ENCODE peak calls at places on chromosomes 13 and 19, in six cellular contexts. One of them, this sample, is unnamed.

GRCh38 chr13:93180376-93180966 is 46.1 kb upstream of the GPC6 start:
- DNase-seq in K562: no peak
- DNase-seq in HepG2: no peak
- DNase-seq in GM12878: no peak
- DNase-seq in H1: no peak
- DNase-seq in GM12891: no peak
- DNase-seq in this sample: no peak

GRCh38 chr13:80339841-80340642 is 884 bp downstream of the SPRY2 start:
- DNase-seq in GM12891: no peak
- DNase-seq in K562: peak; percentile 14
- DNase-seq in H1: peak; percentile 61
- DNase-seq in HepG2: peak; percentile 18
- DNase-seq in GM12878: no peak
- DNase-seq in this sample: no peak

GRCh38 chr19:16722591-16722990 is 2.9 kb downstream of the NWD1 start:
- DNase-seq in GM12878: no peak
- DNase-seq in K562: no peak
- DNase-seq in HepG2: no peak
- DNase-seq in GM12891: no peak
- DNase-seq in H1: no peak
- DNase-seq in this sample: no peak

GRCh38 chr19:40576585-40577451 is at the start of gene SHKBP1:
- DNase-seq in GM12891: peak; percentile 99
- DNase-seq in H1: peak; percentile 97
- DNase-seq in K562: peak; percentile 98
- DNase-seq in GM12878: peak; percentile 86
- DNase-seq in HepG2: peak; percentile 84
- DNase-seq in this sample: peak; percentile 100

GRCh38 chr13:22154041-22154440 is 483.2 kb downstream of the FGF9 start:
- DNase-seq in HepG2: no peak
- DNase-seq in GM12878: no peak
- DNase-seq in H1: no peak
- DNase-seq in K562: no peak
- DNase-seq in GM12891: no peak
- DNase-seq in this sample: no peak

GRCh38 chr13:67101730-67102467 is 128.2 kb downstream of the PCDH9 start:
- DNase-seq in GM12878: no peak
- DNase-seq in K562: no peak
- DNase-seq in HepG2: no peak
- DNase-seq in GM12891: no peak
- DNase-seq in H1: no peak
- DNase-seq in this sample: no peak

GRCh38 chr13:98372886-98373285 is 195.8 kb upstream of the RNF113B start:
- DNase-seq in H1: no peak
- DNase-seq in K562: no peak
- DNase-seq in HepG2: no peak
- DNase-seq in GM12891: no peak
- DNase-seq in GM12878: no peak
- DNase-seq in this sample: no peak

GRCh38 chr19:12952488-12953455 is 4.3 kb downstream of the GADD45GIP1 start:
- DNase-seq in K562: peak; percentile 6
- DNase-seq in GM12878: no peak
- DNase-seq in HepG2: no peak
- DNase-seq in GM12891: no peak
- DNase-seq in H1: no peak
- DNase-seq in this sample: no peak

GRCh38 chr19:16247353-16248182 is 49.9 kb downstream of the AP1M1 start:
- DNase-seq in GM12891: peak; percentile 90
- DNase-seq in H1: peak; percentile 99
- DNase-seq in HepG2: peak; percentile 51
- DNase-seq in K562: peak; percentile 89
- DNase-seq in GM12878: peak; percentile 28
- DNase-seq in this sample: peak; percentile 86

GRCh38 chr13:41565221-41565620 is 107.9 kb downstream of the RGCC start:
- DNase-seq in GM12878: no peak
- DNase-seq in H1: no peak
- DNase-seq in K562: no peak
- DNase-seq in HepG2: peak; percentile 24
- DNase-seq in GM12891: no peak
- DNase-seq in this sample: no peak

GRCh38 chr13:98775844-98776598 is 23.5 kb upstream of the SLC15A1 start:
- DNase-seq in H1: no peak
- DNase-seq in HepG2: peak; percentile 87
- DNase-seq in GM12891: no peak
- DNase-seq in GM12878: no peak
- DNase-seq in K562: peak; percentile 15
- DNase-seq in this sample: no peak

GRCh38 chr19:45952691-45953505 is 20.8 kb downstream of the NOVA2 start:
- DNase-seq in H1: peak; percentile 96
- DNase-seq in K562: peak; percentile 88
- DNase-seq in GM12891: no peak
- DNase-seq in HepG2: no peak
- DNase-seq in GM12878: no peak
- DNase-seq in this sample: no peak

GRCh38 chr19:1675633-1676350 is 23.4 kb upstream of the TCF3 start:
- DNase-seq in HepG2: no peak
- DNase-seq in GM12891: no peak
- DNase-seq in GM12878: no peak
- DNase-seq in H1: no peak
- DNase-seq in K562: peak; percentile 65
- DNase-seq in this sample: no peak

GRCh38 chr13:34777914-34778303 is 164.2 kb upstream of the NBEA start:
- DNase-seq in GM12878: no peak
- DNase-seq in H1: no peak
- DNase-seq in HepG2: no peak
- DNase-seq in GM12891: no peak
- DNase-seq in K562: no peak
- DNase-seq in this sample: no peak

GRCh38 chr13:37667631-37668161 is 69.1 kb upstream of the POSTN start:
- DNase-seq in GM12878: no peak
- DNase-seq in H1: no peak
- DNase-seq in GM12891: no peak
- DNase-seq in K562: no peak
- DNase-seq in HepG2: no peak
- DNase-seq in this sample: no peak

GRCh38 chr19:51548891-51549305 is 17.4 kb upstream of the SIGLEC6 start:
- DNase-seq in K562: no peak
- DNase-seq in GM12891: no peak
- DNase-seq in HepG2: no peak
- DNase-seq in H1: no peak
- DNase-seq in GM12878: no peak
- DNase-seq in this sample: no peak

GRCh38 chr13:88704600-88705275 is 1033.6 kb downstream of the SLITRK5 start:
- DNase-seq in GM12878: no peak
- DNase-seq in HepG2: no peak
- DNase-seq in H1: no peak
- DNase-seq in GM12891: no peak
- DNase-seq in K562: no peak
- DNase-seq in this sample: no peak

GRCh38 chr19:23283925-23284324 is 33.7 kb upstream of the ZNF724 start:
- DNase-seq in GM12891: peak; percentile 25
- DNase-seq in GM12878: no peak
- DNase-seq in HepG2: peak; percentile 54
- DNase-seq in K562: peak; percentile 18
- DNase-seq in H1: peak; percentile 82
- DNase-seq in this sample: no peak

GRCh38 chr13:82654851-82655517 is 1227.3 kb downstream of the SLITRK1 start:
- DNase-seq in GM12878: no peak
- DNase-seq in HepG2: no peak
- DNase-seq in H1: no peak
- DNase-seq in GM12891: no peak
- DNase-seq in K562: no peak
- DNase-seq in this sample: no peak

GRCh38 chr13:84670245-84670644 is 788.0 kb upstream of the SLITRK1 start:
- DNase-seq in K562: no peak
- DNase-seq in H1: no peak
- DNase-seq in GM12891: no peak
- DNase-seq in GM12878: no peak
- DNase-seq in HepG2: no peak
- DNase-seq in this sample: no peak

GRCh38 chr19:46412983-46413261 is 442 bp downstream of the CCDC8 start:
- DNase-seq in GM12891: no peak
- DNase-seq in HepG2: no peak
- DNase-seq in GM12878: no peak
- DNase-seq in H1: no peak
- DNase-seq in K562: peak; percentile 39
- DNase-seq in this sample: no peak

GRCh38 chr13:79398915-79399314 is 7.1 kb downstream of the RBM26 start:
- DNase-seq in GM12891: no peak
- DNase-seq in H1: no peak
- DNase-seq in HepG2: no peak
- DNase-seq in K562: no peak
- DNase-seq in GM12878: no peak
- DNase-seq in this sample: no peak

GRCh38 chr19:41870401-41870873 is 6.6 kb upstream of the CD79A start:
- DNase-seq in GM12878: no peak
- DNase-seq in K562: no peak
- DNase-seq in GM12891: no peak
- DNase-seq in H1: no peak
- DNase-seq in HepG2: no peak
- DNase-seq in this sample: no peak

GRCh38 chr19:14354445-14354844 is 26.8 kb upstream of the ADGRE5 start:
- DNase-seq in H1: no peak
- DNase-seq in GM12891: no peak
- DNase-seq in GM12878: no peak
- DNase-seq in HepG2: no peak
- DNase-seq in K562: peak; percentile 83
- DNase-seq in this sample: no peak

GRCh38 chr13:47672245-47672975 is 328.7 kb downstream of the SUCLA2 start:
- DNase-seq in HepG2: no peak
- DNase-seq in GM12891: no peak
- DNase-seq in K562: no peak
- DNase-seq in H1: no peak
- DNase-seq in GM12878: no peak
- DNase-seq in this sample: no peak
- TF ChIP-seq POLR2A in HepG2: no peak
- TF ChIP-seq POLR2A in GM12891: no peak
- TF ChIP-seq POLR2A in K562: no peak
- TF ChIP-seq POLR2A in H1: no peak
- TF ChIP-seq POLR2A in GM12878: no peak
- TF ChIP-seq POLR2A in this sample: no peak

DNA sequence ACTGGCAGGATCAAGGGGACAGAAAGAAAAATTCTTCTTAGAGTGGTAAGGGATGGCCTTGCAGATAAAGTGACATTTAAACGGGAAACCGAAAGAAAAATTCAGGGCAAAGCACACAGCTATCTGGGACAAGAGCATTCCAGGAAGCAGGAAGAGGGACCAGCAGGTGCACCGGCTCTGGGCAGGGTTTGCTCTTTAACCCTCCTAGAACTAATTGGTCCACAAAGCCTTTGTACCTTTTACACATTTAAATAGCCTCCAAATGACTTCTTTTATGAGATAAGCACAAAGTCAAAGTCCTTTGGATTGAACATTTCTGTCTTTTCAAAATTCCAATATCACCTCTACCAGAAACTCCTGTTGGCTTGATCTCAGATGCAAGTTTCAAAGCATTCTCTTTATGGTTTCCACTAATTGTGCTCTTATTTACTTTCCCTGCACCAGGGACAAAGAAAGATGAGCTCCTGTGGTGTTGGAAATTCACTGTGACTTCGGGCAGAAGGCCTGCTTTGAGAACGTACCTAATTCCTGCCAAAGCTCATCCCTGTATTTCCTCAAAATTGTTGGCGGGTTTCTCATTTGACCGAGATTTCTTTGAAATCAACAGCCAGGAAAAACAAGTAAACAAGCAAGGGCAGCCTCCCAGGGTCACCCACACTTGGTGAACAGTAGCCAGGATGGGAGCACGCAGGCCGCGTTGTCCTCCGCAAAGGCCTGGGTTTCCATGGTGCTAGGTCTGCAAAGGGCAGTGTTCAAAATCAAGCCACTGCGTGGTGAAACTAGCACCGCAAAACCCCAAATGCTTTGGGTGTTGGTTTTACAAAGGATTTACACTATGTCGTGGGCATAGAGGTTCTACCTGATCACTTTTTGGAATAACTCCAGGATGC is 98.6 kb downstream of the IRS2 start:
- DNase-seq in GM12878: no peak
- DNase-seq in HepG2: no peak
- DNase-seq in K562: no peak
- DNase-seq in H1: no peak
- DNase-seq in GM12891: no peak
- DNase-seq in this sample: no peak
- TF ChIP-seq POLR2AphosphoS5 in GM12878: no peak
- TF ChIP-seq POLR2AphosphoS5 in HepG2: no peak
- TF ChIP-seq POLR2AphosphoS5 in K562: no peak
- TF ChIP-seq POLR2AphosphoS5 in H1: no peak
- TF ChIP-seq POLR2AphosphoS5 in GM12891: no peak
- TF ChIP-seq POLR2AphosphoS5 in this sample: no peak

GRCh38 chr13:33025220-33025744 is 9.1 kb downstream of the KL start:
- DNase-seq in K562: no peak
- DNase-seq in GM12878: no peak
- DNase-seq in H1: no peak
- DNase-seq in GM12891: no peak
- DNase-seq in HepG2: no peak
- DNase-seq in this sample: no peak

GRCh38 chr13:33017410-33017929 is 1.2 kb downstream of the KL start:
- DNase-seq in HepG2: peak; percentile 18
- DNase-seq in K562: peak; percentile 6
- DNase-seq in H1: no peak
- DNase-seq in GM12878: peak; percentile 65
- DNase-seq in GM12891: peak; percentile 42
- DNase-seq in this sample: peak; percentile 35

GRCh38 chr13:33018886-33019285 is 2.7 kb downstream of the KL start:
- DNase-seq in K562: no peak
- DNase-seq in H1: no peak
- DNase-seq in HepG2: no peak
- DNase-seq in GM12891: no peak
- DNase-seq in GM12878: no peak
- DNase-seq in this sample: no peak

GRCh38 chr13:33026489-33027152 is 10.4 kb downstream of the KL start:
- DNase-seq in HepG2: no peak
- DNase-seq in K562: no peak
- DNase-seq in GM12891: no peak
- DNase-seq in GM12878: no peak
- DNase-seq in H1: no peak
- DNase-seq in this sample: no peak

GRCh38 chr13:33022986-33023385 is 6.8 kb downstream of the KL start:
- DNase-seq in HepG2: no peak
- DNase-seq in H1: no peak
- DNase-seq in GM12891: no peak
- DNase-seq in K562: no peak
- DNase-seq in GM12878: no peak
- DNase-seq in this sample: no peak
- TF ChIP-seq TAF1 in HepG2: no peak
- TF ChIP-seq TAF1 in H1: no peak
- TF ChIP-seq TAF1 in GM12891: no peak
- TF ChIP-seq TAF1 in K562: no peak
- TF ChIP-seq TAF1 in GM12878: no peak
- TF ChIP-seq TAF1 in this sample: no peak

DNA sequence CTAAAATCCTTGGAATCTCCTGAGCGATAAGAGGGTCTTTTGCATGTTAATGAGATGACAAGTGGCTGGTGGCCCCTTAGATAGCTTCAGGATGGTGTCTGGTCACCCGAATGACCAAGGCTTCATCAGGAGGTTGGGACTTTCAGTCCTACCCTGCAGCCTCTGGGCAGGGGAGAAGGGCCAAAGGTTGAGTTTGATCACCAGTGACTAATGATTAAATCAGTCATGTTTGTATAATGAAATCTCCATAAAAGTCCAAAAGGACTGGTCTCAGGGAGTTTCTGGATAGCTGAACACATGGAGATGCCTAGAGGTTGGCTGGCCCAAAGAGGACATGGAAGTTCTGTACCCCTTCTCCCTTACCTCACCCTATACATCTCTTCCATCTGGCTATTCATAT is 316.2 kb downstream of the MTUS2 start:
- DNase-seq in GM12891: no peak
- DNase-seq in K562: no peak
- DNase-seq in HepG2: no peak
- DNase-seq in H1: no peak
- DNase-seq in GM12878: no peak
- DNase-seq in this sample: no peak
- TF ChIP-seq POLR2A in GM12891: no peak
- TF ChIP-seq POLR2A in K562: no peak
- TF ChIP-seq POLR2A in HepG2: no peak
- TF ChIP-seq POLR2A in H1: no peak
- TF ChIP-seq POLR2A in GM12878: no peak
- TF ChIP-seq POLR2A in this sample: no peak